ENCODE peak calls at places on chromosome 7, in seven cellular contexts. One of them, this sample, is unnamed.

GRCh38 chr7:9900339-9900738 is 1073.3 kb upstream of the PHF14 start:
- DNase-seq in prostate gland: no peak
- DNase-seq in stimulated activated CD8-positive, alpha-beta memory T cell treated with anti-CD3 and anti-CD28 coated beads, Interleukin-4, amount 100 ng/mL, for 1 hour: no peak
- DNase-seq in stromal cell of bone marrow: no peak
- DNase-seq in AG08396: no peak
- DNase-seq in heart right ventricle: no peak
- DNase-seq in activated T-cell treated with anti-CD3 and anti-CD28 coated beads for 1 hour: no peak
- DNase-seq in this sample: no peak

GRCh38 chr7:52285689-52286088 is 749.7 kb upstream of the POM121L12 start:
- DNase-seq in activated T-cell treated with anti-CD3 and anti-CD28 coated beads for 1 hour: no peak
- DNase-seq in AG08396: no peak
- DNase-seq in prostate gland: no peak
- DNase-seq in stromal cell of bone marrow: no peak
- DNase-seq in heart right ventricle: no peak
- DNase-seq in stimulated activated CD8-positive, alpha-beta memory T cell treated with anti-CD3 and anti-CD28 coated beads, Interleukin-4, amount 100 ng/mL, for 1 hour: no peak
- DNase-seq in this sample: no peak

GRCh38 chr7:117901089-117901797 is 28.0 kb upstream of the CTTNBP2 start:
- DNase-seq in heart right ventricle: no peak
- DNase-seq in activated T-cell treated with anti-CD3 and anti-CD28 coated beads for 1 hour: no peak
- DNase-seq in prostate gland: no peak
- DNase-seq in stimulated activated CD8-positive, alpha-beta memory T cell treated with anti-CD3 and anti-CD28 coated beads, Interleukin-4, amount 100 ng/mL, for 1 hour: no peak
- DNase-seq in stromal cell of bone marrow: no peak
- DNase-seq in AG08396: no peak
- DNase-seq in this sample: no peak

GRCh38 chr7:155521743-155522398 is 24.5 kb downstream of the CNPY1 start:
- DNase-seq in stimulated activated CD8-positive, alpha-beta memory T cell treated with anti-CD3 and anti-CD28 coated beads, Interleukin-4, amount 100 ng/mL, for 1 hour: no peak
- DNase-seq in AG08396: no peak
- DNase-seq in stromal cell of bone marrow: no peak
- DNase-seq in prostate gland: no peak
- DNase-seq in activated T-cell treated with anti-CD3 and anti-CD28 coated beads for 1 hour: no peak
- DNase-seq in heart right ventricle: no peak
- DNase-seq in this sample: no peak

GRCh38 chr7:138900040-138900828 is 81.0 kb downstream of the KIAA1549 start:
- DNase-seq in stromal cell of bone marrow: no peak
- DNase-seq in activated T-cell treated with anti-CD3 and anti-CD28 coated beads for 1 hour: no peak
- DNase-seq in prostate gland: no peak
- DNase-seq in AG08396: no peak
- DNase-seq in stimulated activated CD8-positive, alpha-beta memory T cell treated with anti-CD3 and anti-CD28 coated beads, Interleukin-4, amount 100 ng/mL, for 1 hour: no peak
- DNase-seq in heart right ventricle: no peak
- DNase-seq in this sample: no peak

GRCh38 chr7:30436518-30436917 is 42.1 kb downstream of the NOD1 start:
- DNase-seq in activated T-cell treated with anti-CD3 and anti-CD28 coated beads for 1 hour: no peak
- DNase-seq in stromal cell of bone marrow: no peak
- DNase-seq in AG08396: no peak
- DNase-seq in stimulated activated CD8-positive, alpha-beta memory T cell treated with anti-CD3 and anti-CD28 coated beads, Interleukin-4, amount 100 ng/mL, for 1 hour: no peak
- DNase-seq in prostate gland: no peak
- DNase-seq in heart right ventricle: no peak
- DNase-seq in this sample: no peak

GRCh38 chr7:40865441-40866233 is 730.8 kb downstream of the SUGCT start:
- DNase-seq in stromal cell of bone marrow: no peak
- DNase-seq in stimulated activated CD8-positive, alpha-beta memory T cell treated with anti-CD3 and anti-CD28 coated beads, Interleukin-4, amount 100 ng/mL, for 1 hour: no peak
- DNase-seq in prostate gland: no peak
- DNase-seq in activated T-cell treated with anti-CD3 and anti-CD28 coated beads for 1 hour: no peak
- DNase-seq in AG08396: no peak
- DNase-seq in heart right ventricle: no peak
- DNase-seq in this sample: no peak

GRCh38 chr7:126657599-126658358 is 595.0 kb downstream of the GRM8 start:
- DNase-seq in AG08396: no peak
- DNase-seq in prostate gland: no peak
- DNase-seq in activated T-cell treated with anti-CD3 and anti-CD28 coated beads for 1 hour: no peak
- DNase-seq in stimulated activated CD8-positive, alpha-beta memory T cell treated with anti-CD3 and anti-CD28 coated beads, Interleukin-4, amount 100 ng/mL, for 1 hour: no peak
- DNase-seq in heart right ventricle: no peak
- DNase-seq in stromal cell of bone marrow: no peak
- DNase-seq in this sample: no peak

GRCh38 chr7:40099837-40100236 is 34.6 kb downstream of the MPLKIP start:
- DNase-seq in stimulated activated CD8-positive, alpha-beta memory T cell treated with anti-CD3 and anti-CD28 coated beads, Interleukin-4, amount 100 ng/mL, for 1 hour: no peak
- DNase-seq in stromal cell of bone marrow: no peak
- DNase-seq in heart right ventricle: no peak
- DNase-seq in prostate gland: no peak
- DNase-seq in activated T-cell treated with anti-CD3 and anti-CD28 coated beads for 1 hour: no peak
- DNase-seq in AG08396: no peak
- DNase-seq in this sample: no peak

GRCh38 chr7:55546826-55547225 is 25.5 kb downstream of the VOPP1 start:
- DNase-seq in stimulated activated CD8-positive, alpha-beta memory T cell treated with anti-CD3 and anti-CD28 coated beads, Interleukin-4, amount 100 ng/mL, for 1 hour: no peak
- DNase-seq in activated T-cell treated with anti-CD3 and anti-CD28 coated beads for 1 hour: no peak
- DNase-seq in AG08396: peak; percentile 83
- DNase-seq in prostate gland: peak; percentile 42
- DNase-seq in stromal cell of bone marrow: peak; percentile 85
- DNase-seq in heart right ventricle: peak; percentile 75
- DNase-seq in this sample: peak; percentile 85